ENCODE peak calls at places on chromosomes 2 and 18, in seven cellular contexts. G is WERI-Rb-1, K is pancreas, Q is body of pancreas, R is SK-N-SH, O is left ventricle myocardium inferior, T is AG04450. V is an unnamed sample.

GRCh38 chr2:64414736-64415435 is 39.1 kb upstream of the LGALSL start:
- DNase-seq in O (no peak), G (no peak), Q (no peak), T (no peak), R (no peak), K (no peak), V (no peak)

GRCh38 chr2:134461511-134461910 is 207.6 kb downstream of the MGAT5 start:
- DNase-seq in K (no peak), R (no peak), T (no peak), O (no peak), G (no peak), Q (no peak), V (peak)

GRCh38 chr18:32093523-32093922 is 1.8 kb downstream of the RNF138 start:
- DNase-seq in G (no peak), Q (no peak), T (no peak), O (no peak), K (no peak), R (peak), V (peak)

GRCh38 chr2:17303496-17303895 is 214.7 kb downstream of the RAD51AP2 start:
- DNase-seq in T (no peak), R (no peak), G (no peak), K (no peak), O (no peak), Q (no peak), V (peak)

GRCh38 chr2:60350791-60351190 is 202.7 kb downstream of the BCL11A start:
- DNase-seq in R (no peak), T (no peak), K (no peak), Q (no peak), G (no peak), O (no peak), V (no peak)

GRCh38 chr2:118909191-118909590 is 32.8 kb upstream of the MARCO start:
- DNase-seq in R (no peak), G (no peak), K (no peak), O (no peak), Q (no peak), T (no peak), V (no peak)

GRCh38 chr18:12442946-12443345 is 35.2 kb downstream of the PRELID3A start:
- DNase-seq in R (no peak), O (no peak), K (no peak), G (no peak), Q (no peak), T (no peak), V (no peak)

GRCh38 chr18:77086034-77086433 is 46.5 kb downstream of the MBP start:
- DNase-seq in G (no peak), T (no peak), O (no peak), K (no peak), Q (no peak), R (no peak), V (peak)

GRCh38 chr18:2302628-2303516 is 268.4 kb downstream of the METTL4 start:
- DNase-seq in K (no peak), O (no peak), R (no peak), T (no peak), Q (no peak), G (no peak), V (no peak)

GRCh38 chr18:31500161-31500688 is 2.2 kb downstream of the DSG2 start:
- DNase-seq in R (no peak), T (no peak), G (no peak), K (no peak), O (no peak), Q (no peak), V (no peak)

GRCh38 chr2:64036343-64036742 is 17.1 kb upstream of the VPS54 start:
- DNase-seq in G (no peak), R (no peak), T (no peak), K (no peak), Q (no peak), O (no peak), V (peak)

GRCh38 chr2:19762142-19762541 is 139.6 kb downstream of the TTC32 start:
- DNase-seq in K (no peak), T (no peak), Q (no peak), G (no peak), R (no peak), O (no peak), V (peak)

GRCh38 chr2:174009488-174010223 is 44.5 kb upstream of the SP3 start:
- DNase-seq in O (no peak), Q (no peak), G (no peak), R (no peak), K (no peak), T (no peak), V (no peak)

GRCh38 chr18:45320724-45321123 is 294.6 kb upstream of the SLC14A2 start:
- DNase-seq in K (no peak), O (no peak), R (no peak), G (no peak), T (no peak), Q (no peak), V (no peak)

GRCh38 chr2:146363731-146364130 is 1481.1 kb upstream of the ACVR2A start:
- DNase-seq in O (no peak), K (no peak), G (no peak), Q (no peak), T (no peak), R (no peak), V (no peak)

GRCh38 chr2:163658556-163658955 is 77.3 kb downstream of the FIGN start:
- DNase-seq in G (no peak), K (no peak), Q (no peak), T (no peak), O (no peak), R (no peak), V (no peak)

GRCh38 chr2:24918326-24919099 is 1.5 kb downstream of the ADCY3 start:
- DNase-seq in G (no peak), T (no peak), K (no peak), R (no peak), Q (no peak), O (no peak), V (no peak)
- H3K27ac ChIP-seq in G (peak), T (no peak), K (no peak), R (no peak), Q (no peak), O (peak), V (no peak)

GRCh38 chr18:7196421-7196820 is 34.5 kb upstream of the LRRC30 start:
- DNase-seq in G (no peak), K (no peak), Q (no peak), R (no peak), T (no peak), O (no peak), V (no peak)
- TF ChIP-seq CTCF in G (peak), K (no peak), Q (no peak), R (no peak), T (no peak), O (no peak), V (no peak)

DNA sequence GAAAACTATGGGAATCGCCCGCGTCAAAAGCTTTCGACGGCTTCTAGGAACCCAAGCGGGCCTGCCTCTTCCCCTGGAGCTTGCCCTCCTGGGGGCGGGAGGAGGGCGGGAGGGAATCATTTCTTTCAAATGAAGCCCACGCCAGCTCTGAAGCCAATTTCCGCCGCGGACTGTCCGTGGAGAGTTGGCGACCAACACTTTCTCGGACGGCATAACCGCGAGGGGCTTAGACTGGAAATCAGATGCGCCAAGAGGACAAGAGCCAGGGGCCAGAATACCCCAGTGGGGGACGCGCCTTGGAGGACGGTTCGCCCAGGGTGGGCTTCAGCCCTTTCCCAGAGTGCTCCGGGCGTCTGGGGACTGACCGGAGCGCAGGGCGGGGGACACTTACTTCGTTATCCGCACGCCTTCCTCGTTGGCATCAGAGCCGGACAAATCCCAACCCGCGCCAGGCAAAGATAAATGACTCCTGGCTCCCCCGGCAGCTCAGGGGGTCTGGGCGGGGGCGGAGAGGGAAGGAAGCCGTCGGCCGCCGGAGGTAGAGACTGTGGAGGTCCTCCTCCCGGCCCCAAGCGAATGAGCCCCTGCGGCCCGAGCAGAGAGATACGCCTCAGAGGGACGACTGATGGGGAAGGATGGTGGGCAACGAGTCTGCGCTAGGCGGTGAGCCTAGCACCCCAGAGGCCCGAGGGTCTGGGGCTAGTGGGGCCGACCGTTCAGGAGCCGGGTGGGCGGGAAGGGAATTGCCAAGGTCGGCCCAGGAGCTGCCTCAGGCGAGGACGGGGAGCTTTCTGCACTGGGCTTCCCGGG is 4.6 kb upstream of the SATB2 start:
- DNase-seq in Q (no peak), T (no peak), K (peak), O (no peak), G (no peak), R (peak), V (no peak)
- H3K4me3 ChIP-seq in Q (no peak), T (peak), K (no peak), O (peak), G (peak), R (no peak), V (peak)

GRCh38 chr2:162465430-162465829 is 121.5 kb downstream of the GCA start:
- DNase-seq in K (no peak), O (no peak), G (no peak), Q (no peak), T (no peak), R (no peak), V (no peak)
- H3K27ac ChIP-seq in K (no peak), O (no peak), G (no peak), Q (no peak), T (no peak), R (no peak), V (no peak)

DNA sequence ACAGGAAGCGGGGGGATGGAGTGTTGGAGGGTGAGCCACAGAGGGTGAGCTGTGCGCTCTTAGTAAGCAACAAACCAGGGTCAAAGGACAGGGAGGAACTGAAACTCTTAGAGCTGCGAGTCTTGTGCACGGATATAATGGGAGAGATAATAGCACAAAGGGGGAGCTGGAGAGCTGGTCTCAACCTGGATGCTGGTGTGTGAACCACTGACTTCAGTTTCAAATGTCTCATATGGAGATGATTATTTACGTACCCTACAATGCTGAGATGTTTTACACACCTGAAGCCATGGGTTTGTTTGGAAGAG is 35.9 kb downstream of the PTGR3 start:
- DNase-seq in O (no peak), R (no peak), Q (no peak), T (no peak), G (no peak), K (no peak), V (no peak)
- TF ChIP-seq CTCF in O (no peak), R (no peak), Q (no peak), T (no peak), G (peak), K (no peak), V (peak)

GRCh38 chr18:55249572-55249971 is 290.3 kb upstream of the CCDC68 start:
- DNase-seq in Q (no peak), R (no peak), G (no peak), K (no peak), O (no peak), T (no peak), V (no peak)
- H3K4me3 ChIP-seq in Q (no peak), R (no peak), G (no peak), K (no peak), O (no peak), T (no peak), V (no peak)

DNA sequence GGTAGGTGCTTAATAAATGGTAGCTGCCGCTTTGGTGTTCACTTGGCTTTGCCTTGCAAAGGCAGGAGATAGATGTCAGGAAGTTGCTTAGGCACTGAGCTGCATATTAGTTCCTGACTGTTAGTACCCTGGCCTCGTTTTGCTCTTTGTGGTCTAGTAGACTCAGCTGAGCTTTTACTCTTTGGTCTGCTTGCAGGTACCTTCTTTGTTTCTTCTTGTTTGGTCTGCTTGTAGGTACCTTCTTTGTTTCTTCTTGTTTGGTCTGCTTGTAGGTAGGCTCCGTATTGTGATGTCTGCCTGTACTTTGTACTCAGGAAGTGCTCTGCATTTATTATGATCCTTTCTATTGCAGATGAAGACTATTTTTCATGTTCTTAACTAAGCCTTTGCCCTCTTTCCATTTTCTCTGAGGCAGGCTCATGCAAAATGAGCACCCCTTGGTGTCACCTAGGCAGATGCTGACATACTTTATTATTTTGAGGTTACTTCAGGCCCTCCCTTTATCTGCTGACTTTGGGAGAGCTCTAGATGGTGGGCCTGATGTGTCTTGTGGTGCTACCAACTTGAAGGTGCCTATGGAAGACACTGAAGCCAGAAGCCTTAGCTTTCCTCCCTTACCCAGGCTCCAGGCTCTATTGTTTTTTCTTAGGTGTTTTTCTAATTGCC is 6.0 kb downstream of the RPIA start:
- DNase-seq in T (no peak), G (no peak), Q (no peak), R (no peak), O (no peak), K (no peak), V (no peak)
- H3K27ac ChIP-seq in T (no peak), G (no peak), Q (peak), R (no peak), O (no peak), K (no peak), V (no peak)

GRCh38 chr2:238015705-238016104 is 45.1 kb upstream of the SCLY start:
- DNase-seq in O (no peak), K (no peak), R (peak), T (no peak), Q (no peak), G (no peak), V (no peak)
- TF ChIP-seq CTCF in O (peak), K (no peak), R (peak), T (no peak), Q (no peak), G (peak), V (peak)

GRCh38 chr2:233546101-233546500 is 20.5 kb downstream of the USP40 start:
- DNase-seq in G (no peak), T (no peak), K (no peak), R (no peak), Q (no peak), O (no peak), V (no peak)

GRCh38 chr2:233542507-233542906 is 24.1 kb downstream of the USP40 start:
- DNase-seq in Q (no peak), R (no peak), K (no peak), O (no peak), G (no peak), T (peak), V (peak)

GRCh38 chr2:233544079-233544690 is 22.4 kb downstream of the USP40 start:
- DNase-seq in Q (no peak), K (no peak), O (no peak), G (no peak), T (no peak), R (no peak), V (no peak)

GRCh38 chr2:233551491-233551890 is 15.1 kb downstream of the USP40 start:
- DNase-seq in T (no peak), G (no peak), K (no peak), Q (no peak), O (no peak), R (no peak), V (no peak)

DNA sequence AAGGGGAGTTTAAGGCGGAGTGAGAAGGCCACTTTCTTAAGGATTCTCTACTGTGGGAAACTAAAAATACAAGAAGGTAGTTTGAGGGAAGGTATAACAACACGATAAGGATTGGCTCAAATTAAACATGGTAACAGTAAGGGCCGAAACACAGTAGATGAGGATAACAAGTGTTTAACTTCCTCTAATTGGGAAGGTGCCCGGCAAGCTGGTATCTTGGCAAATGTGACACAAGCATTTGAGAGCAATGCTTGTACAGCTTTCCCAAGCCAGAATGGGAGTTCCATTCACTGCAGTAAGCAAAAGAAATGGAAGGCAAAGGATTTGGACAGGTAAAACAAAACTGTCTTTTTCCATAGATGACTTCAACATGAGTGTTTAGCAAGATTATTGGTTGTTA is 19.8 kb downstream of the USP40 start:
- DNase-seq in T (no peak), R (no peak), G (no peak), Q (no peak), O (peak), K (no peak), V (no peak)
- H3K4me3 ChIP-seq in T (no peak), R (no peak), G (no peak), Q (no peak), O (no peak), K (no peak), V (no peak)

GRCh38 chr2:130837811-130838565 is 1.3 kb downstream of the ARHGEF4 start:
- DNase-seq in G (no peak), K (peak), R (no peak), T (no peak), O (no peak), Q (peak), V (no peak)

GRCh38 chr2:130837175-130837810 is 579 bp downstream of the ARHGEF4 start:
- DNase-seq in T (no peak), Q (peak), K (peak), G (no peak), R (no peak), O (no peak), V (no peak)

GRCh38 chr2:130835766-130836015 is 1.0 kb upstream of the ARHGEF4 start:
- DNase-seq in G (no peak), K (no peak), T (no peak), Q (no peak), O (no peak), R (no peak), V (no peak)

GRCh38 chr2:130834923-130835765 is 1.6 kb upstream of the ARHGEF4 start:
- DNase-seq in Q (no peak), O (no peak), K (no peak), R (no peak), G (peak), T (no peak), V (no peak)

GRCh38 chr2:130836501-130837174 is at the start of gene ARHGEF4:
- DNase-seq in T (no peak), K (peak), G (no peak), Q (peak), R (peak), O (no peak), V (no peak)
- H3K27ac ChIP-seq in T (no peak), K (peak), G (peak), Q (peak), R (no peak), O (no peak), V (no peak)

V was measured in brain microvascular endothelial cell.